ENCODE peak calls at places on chromosomes 1 and 21, in six cellular contexts. O is heart right ventricle; U is activated gamma-delta T cell; B is B cell; H is stimulated activated naive CD4-positive, alpha-beta T cell; G is fibroblast of pulmonary artery. P is an unnamed sample.

GRCh38 chr21:35932232-35932911 is 128.0 kb downstream of the SETD4 start:
- DNase-seq in U (no peak), H (peak), G (peak), O (peak), B (peak), P (peak)

GRCh38 chr1:223824287-223824686 is 21.5 kb downstream of the TP53BP2 start:
- DNase-seq in G (no peak), U (no peak), B (no peak), O (no peak), H (no peak), P (no peak)

GRCh38 chr1:117290855-117291254 is 76.4 kb upstream of the MAN1A2 start:
- DNase-seq in O (no peak), U (no peak), G (no peak), H (no peak), B (no peak), P (no peak)

GRCh38 chr1:229620876-229621275 is 5.0 kb downstream of the TAF5L start:
- DNase-seq in U (no peak), B (no peak), G (peak), O (no peak), H (no peak), P (peak)

GRCh38 chr1:41662656-41663437 is 178.4 kb upstream of the EDN2 start:
- DNase-seq in H (peak), U (peak), O (peak), G (peak), B (peak), P (peak)

GRCh38 chr1:43267291-43267805 is 2.4 kb upstream of the TMEM125 start:
- DNase-seq in G (peak), U (no peak), B (no peak), H (no peak), O (no peak), P (peak)

GRCh38 chr1:87045757-87046422 is 131.5 kb downstream of the HS2ST1 start:
- DNase-seq in G (no peak), H (peak), B (peak), O (no peak), U (no peak), P (no peak)

GRCh38 chr1:248810727-248811513 is 14.8 kb downstream of the SH3BP5L start:
- DNase-seq in B (no peak), U (no peak), H (no peak), O (peak), G (peak), P (no peak)

GRCh38 chr1:54579337-54579781 is 31.3 kb downstream of the ACOT11 start:
- DNase-seq in H (no peak), O (no peak), B (no peak), U (no peak), G (no peak), P (no peak)

GRCh38 chr21:32867587-32867986 is 96.0 kb upstream of the PAXBP1 start:
- DNase-seq in G (no peak), U (no peak), B (no peak), O (no peak), H (no peak), P (no peak)

GRCh38 chr1:4023678-4024077 is 123.6 kb upstream of the C1orf174 start:
- DNase-seq in O (no peak), G (no peak), H (no peak), B (no peak), U (no peak), P (no peak)

GRCh38 chr1:52365091-52365745 is 787 bp downstream of the CC2D1B start:
- DNase-seq in B (no peak), O (peak), H (no peak), U (no peak), G (peak), P (peak)

GRCh38 chr1:163337631-163338030 is 15.9 kb downstream of the NUF2 start:
- DNase-seq in B (no peak), U (no peak), G (peak), O (no peak), H (no peak), P (peak)

GRCh38 chr21:15000076-15000475 is 64.7 kb downstream of the NRIP1 start:
- DNase-seq in H (no peak), B (no peak), O (no peak), U (no peak), G (peak), P (no peak)

GRCh38 chr1:47449702-47450552 is 12.1 kb downstream of the FOXD2 start:
- DNase-seq in H (no peak), B (no peak), O (peak), U (no peak), G (no peak), P (no peak)

GRCh38 chr1:192477630-192478029 is 97.9 kb upstream of the RGS1 start:
- DNase-seq in O (no peak), G (peak), U (no peak), H (peak), B (no peak), P (peak)

GRCh38 chr1:110650623-110651022 is 24.1 kb downstream of the KCNA3 start:
- DNase-seq in G (no peak), U (no peak), B (no peak), H (no peak), O (no peak), P (no peak)

GRCh38 chr1:203473281-203473680 is 2.3 kb upstream of the PRELP start:
- DNase-seq in U (no peak), O (no peak), B (no peak), G (no peak), H (no peak), P (no peak)

GRCh38 chr1:107897428-107898339 is 67.3 kb downstream of the VAV3 start:
- DNase-seq in O (no peak), G (no peak), U (no peak), H (no peak), B (peak), P (no peak)

GRCh38 chr1:235050911-235051360 is 77.7 kb downstream of the TOMM20 start:
- DNase-seq in H (no peak), G (peak), B (no peak), U (no peak), O (peak), P (peak)

GRCh38 chr1:35202048-35202719 is 9.2 kb upstream of the SFPQ start:
- DNase-seq in U (no peak), O (no peak), G (peak), B (peak), H (peak), P (peak)

GRCh38 chr1:50978852-50979781 is 9.1 kb downstream of the CDKN2C start:
- DNase-seq in H (peak), O (no peak), G (no peak), B (peak), U (no peak), P (peak)

GRCh38 chr1:245155186-245156040 is 628 bp downstream of the KIF26B start:
- DNase-seq in G (peak), B (peak), H (no peak), U (no peak), O (no peak), P (no peak)

GRCh38 chr1:110752941-110753725 is 78.4 kb upstream of the KCNA3 start:
- DNase-seq in G (no peak), U (no peak), O (no peak), B (no peak), H (no peak), P (no peak)

GRCh38 chr1:184684285-184685077 is 70.2 kb downstream of the EDEM3 start:
- DNase-seq in B (no peak), G (no peak), H (no peak), O (peak), U (no peak), P (no peak)

GRCh38 chr1:27392778-27393635 is 585 bp downstream of the GPR3 start:
- DNase-seq in U (no peak), H (no peak), G (no peak), O (no peak), B (no peak), P (no peak)

GRCh38 chr1:183739640-183740385 is 65.1 kb upstream of the RGL1 start:
- DNase-seq in B (no peak), G (no peak), H (no peak), U (no peak), O (no peak), P (peak)

GRCh38 chr1:116498789-116499628 is 71.8 kb downstream of the CD58 start:
- DNase-seq in B (peak), G (peak), H (peak), O (peak), U (no peak), P (peak)

GRCh38 chr1:229410692-229411433 is 23.0 kb downstream of the ACTA1 start:
- DNase-seq in O (peak), B (no peak), G (peak), H (no peak), U (no peak), P (peak)

GRCh38 chr1:154616659-154617345 is 8.8 kb upstream of the ADAR start:
- DNase-seq in B (no peak), O (no peak), U (no peak), G (peak), H (no peak), P (no peak)

GRCh38 chr1:235910357-235911299 is 43.9 kb upstream of the LYST start:
- DNase-seq in H (no peak), G (peak), O (no peak), U (no peak), B (no peak), P (peak)

GRCh38 chr1:221869759-221870158 is 127.9 kb upstream of the DUSP10 start:
- DNase-seq in H (no peak), G (no peak), O (no peak), U (no peak), B (no peak), P (peak)

GRCh38 chr1:117826551-117827078 is 102.8 kb downstream of the GDAP2 start:
- DNase-seq in G (peak), O (peak), U (no peak), H (no peak), B (no peak), P (peak)

GRCh38 chr1:234878288-234878687 is 250.3 kb downstream of the TOMM20 start:
- DNase-seq in B (no peak), G (no peak), O (no peak), H (no peak), U (no peak), P (no peak)

P was measured in fibroblast of villous mesenchyme.